ENCODE peak calls at places on chromosomes 2 and 18, in four cellular contexts. One of them, this sample, is unnamed.

GRCh38 chr2:182784777-182785176 is 68.7 kb downstream of the DNAJC10 start:
- DNase-seq in K562: peak; percentile 19
- DNase-seq in HL-60: no peak
- DNase-seq in GM12878: no peak
- DNase-seq in this sample: no peak

GRCh38 chr2:134504586-134505336 is 214.0 kb downstream of the TMEM163 start:
- DNase-seq in K562: no peak
- DNase-seq in HL-60: no peak
- DNase-seq in GM12878: no peak
- DNase-seq in this sample: no peak

GRCh38 chr2:231321556-231322334 is 73.8 kb upstream of the B3GNT7 start:
- DNase-seq in K562: no peak
- DNase-seq in HL-60: peak; percentile 94
- DNase-seq in GM12878: no peak
- DNase-seq in this sample: peak; percentile 26

GRCh38 chr2:190634381-190634780 is 14.5 kb upstream of the NAB1 start:
- DNase-seq in K562: no peak
- DNase-seq in HL-60: no peak
- DNase-seq in GM12878: no peak
- DNase-seq in this sample: no peak

GRCh38 chr18:24013061-24013460 is 1.5 kb upstream of the TTC39C start:
- DNase-seq in K562: no peak
- DNase-seq in HL-60: no peak
- DNase-seq in GM12878: no peak
- DNase-seq in this sample: no peak

GRCh38 chr2:98757904-98758421 is 27.0 kb upstream of the MGAT4A start:
- DNase-seq in K562: no peak
- DNase-seq in HL-60: peak; percentile 97
- DNase-seq in GM12878: peak; percentile 81
- DNase-seq in this sample: peak; percentile 47

GRCh38 chr18:40012931-40013609 is 1942.0 kb upstream of the PIK3C3 start:
- DNase-seq in K562: no peak
- DNase-seq in HL-60: no peak
- DNase-seq in GM12878: no peak
- DNase-seq in this sample: no peak

GRCh38 chr2:105099153-105099552 is 61.3 kb downstream of the MRPS9 start:
- DNase-seq in K562: no peak
- DNase-seq in HL-60: no peak
- DNase-seq in GM12878: no peak
- DNase-seq in this sample: no peak

GRCh38 chr2:42086500-42086953 is 38.7 kb downstream of the PKDCC start:
- DNase-seq in K562: peak; percentile 52
- DNase-seq in HL-60: peak; percentile 25
- DNase-seq in GM12878: no peak
- DNase-seq in this sample: peak; percentile 45

GRCh38 chr2:230885467-230886130 is 20.9 kb downstream of the ITM2C start:
- DNase-seq in K562: peak; percentile 46
- DNase-seq in HL-60: peak; percentile 79
- DNase-seq in GM12878: no peak
- DNase-seq in this sample: peak; percentile 66

GRCh38 chr2:119008108-119008507 is 66.1 kb downstream of the MARCO start:
- DNase-seq in K562: peak; percentile 17
- DNase-seq in HL-60: peak; percentile 36
- DNase-seq in GM12878: no peak
- DNase-seq in this sample: no peak

GRCh38 chr2:64797881-64798590 is 144.3 kb upstream of the SERTAD2 start:
- DNase-seq in K562: no peak
- DNase-seq in HL-60: no peak
- DNase-seq in GM12878: no peak
- DNase-seq in this sample: no peak

GRCh38 chr2:122063716-122064115 is 308.3 kb downstream of the TSN start:
- DNase-seq in K562: no peak
- DNase-seq in HL-60: no peak
- DNase-seq in GM12878: no peak
- DNase-seq in this sample: no peak

GRCh38 chr2:72415256-72415655 is 267.6 kb upstream of the CYP26B1 start:
- DNase-seq in K562: no peak
- DNase-seq in HL-60: no peak
- DNase-seq in GM12878: no peak
- DNase-seq in this sample: no peak

GRCh38 chr18:49565656-49566055 is 3.8 kb downstream of the LIPG start:
- DNase-seq in K562: no peak
- DNase-seq in HL-60: no peak
- DNase-seq in GM12878: no peak
- DNase-seq in this sample: no peak

GRCh38 chr2:40016151-40016885 is 237.3 kb upstream of the THUMPD2 start:
- DNase-seq in K562: no peak
- DNase-seq in HL-60: no peak
- DNase-seq in GM12878: no peak
- DNase-seq in this sample: no peak

GRCh38 chr2:19600982-19601381 is 242.6 kb upstream of the OSR1 start:
- DNase-seq in K562: no peak
- DNase-seq in HL-60: no peak
- DNase-seq in GM12878: no peak
- DNase-seq in this sample: no peak

GRCh38 chr2:84888401-84889276 is 7.8 kb upstream of the TRABD2A start:
- DNase-seq in K562: no peak
- DNase-seq in HL-60: peak; percentile 92
- DNase-seq in GM12878: peak; percentile 70
- DNase-seq in this sample: no peak
- TF ChIP-seq SPI1 in K562: peak; percentile 82
- TF ChIP-seq SPI1 in HL-60: peak; percentile 98
- TF ChIP-seq SPI1 in GM12878: peak; percentile 94
- TF ChIP-seq SPI1 in this sample: peak; percentile 95

DNA sequence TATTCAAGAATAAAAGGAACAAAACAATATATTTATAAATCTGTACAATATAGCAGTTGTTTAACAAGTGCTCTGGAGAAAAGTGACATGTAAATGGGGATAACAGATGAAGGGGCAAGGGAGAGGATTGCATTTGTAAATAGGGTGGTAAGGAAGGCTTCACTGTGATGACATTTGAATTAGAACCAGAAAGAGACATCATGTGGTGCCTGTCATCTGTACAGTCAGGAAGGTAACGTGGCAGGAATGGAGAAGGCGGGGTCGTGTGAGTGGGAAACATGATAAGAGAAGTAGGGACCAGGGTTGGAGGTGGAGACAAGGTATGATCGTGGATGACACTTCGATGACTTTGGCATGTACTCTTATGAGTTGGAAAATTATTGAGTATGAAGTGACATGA is 1393.6 kb upstream of the NXPH2 start:
- DNase-seq in K562: no peak
- DNase-seq in HL-60: no peak
- DNase-seq in GM12878: no peak
- DNase-seq in this sample: no peak
- TF ChIP-seq POLR2AphosphoS5 in K562: no peak
- TF ChIP-seq POLR2AphosphoS5 in HL-60: no peak
- TF ChIP-seq POLR2AphosphoS5 in GM12878: no peak
- TF ChIP-seq POLR2AphosphoS5 in this sample: no peak

DNA sequence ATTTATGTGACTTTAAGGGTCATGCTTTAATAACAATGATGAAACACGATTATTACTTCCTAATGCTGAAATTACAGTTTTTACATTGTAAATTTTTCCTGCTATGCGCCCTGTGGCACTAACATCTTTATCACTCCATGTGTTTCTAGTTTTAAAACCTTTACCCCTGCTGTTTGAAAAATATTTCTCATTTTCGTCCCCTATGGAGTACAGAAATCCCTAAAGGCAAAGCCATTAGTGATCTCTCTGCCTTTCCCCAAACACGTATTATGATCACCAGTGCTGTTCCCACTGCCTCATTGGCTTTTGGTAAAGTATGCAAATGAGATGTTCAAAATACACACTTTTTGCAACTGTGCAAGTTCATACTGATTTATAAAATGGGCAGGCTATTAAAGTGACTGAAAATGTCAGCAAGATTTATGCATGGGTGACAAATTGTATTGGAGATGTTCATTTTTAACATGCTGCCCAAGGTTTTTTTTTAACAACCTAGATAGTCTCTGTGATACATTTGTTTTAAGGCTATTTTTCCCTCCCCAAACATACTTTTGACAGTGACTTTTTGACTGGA is 1468.2 kb upstream of the ACVR2A start:
- DNase-seq in K562: no peak
- DNase-seq in HL-60: no peak
- DNase-seq in GM12878: no peak
- DNase-seq in this sample: no peak
- TF ChIP-seq SPI1 in K562: no peak
- TF ChIP-seq SPI1 in HL-60: no peak
- TF ChIP-seq SPI1 in GM12878: no peak
- TF ChIP-seq SPI1 in this sample: no peak

GRCh38 chr2:234363011-234363487 is 133.8 kb downstream of the ARL4C start:
- DNase-seq in K562: no peak
- DNase-seq in HL-60: no peak
- DNase-seq in GM12878: no peak
- DNase-seq in this sample: no peak
- TF ChIP-seq POLR2AphosphoS5 in K562: no peak
- TF ChIP-seq POLR2AphosphoS5 in HL-60: no peak
- TF ChIP-seq POLR2AphosphoS5 in GM12878: no peak
- TF ChIP-seq POLR2AphosphoS5 in this sample: no peak

DNA sequence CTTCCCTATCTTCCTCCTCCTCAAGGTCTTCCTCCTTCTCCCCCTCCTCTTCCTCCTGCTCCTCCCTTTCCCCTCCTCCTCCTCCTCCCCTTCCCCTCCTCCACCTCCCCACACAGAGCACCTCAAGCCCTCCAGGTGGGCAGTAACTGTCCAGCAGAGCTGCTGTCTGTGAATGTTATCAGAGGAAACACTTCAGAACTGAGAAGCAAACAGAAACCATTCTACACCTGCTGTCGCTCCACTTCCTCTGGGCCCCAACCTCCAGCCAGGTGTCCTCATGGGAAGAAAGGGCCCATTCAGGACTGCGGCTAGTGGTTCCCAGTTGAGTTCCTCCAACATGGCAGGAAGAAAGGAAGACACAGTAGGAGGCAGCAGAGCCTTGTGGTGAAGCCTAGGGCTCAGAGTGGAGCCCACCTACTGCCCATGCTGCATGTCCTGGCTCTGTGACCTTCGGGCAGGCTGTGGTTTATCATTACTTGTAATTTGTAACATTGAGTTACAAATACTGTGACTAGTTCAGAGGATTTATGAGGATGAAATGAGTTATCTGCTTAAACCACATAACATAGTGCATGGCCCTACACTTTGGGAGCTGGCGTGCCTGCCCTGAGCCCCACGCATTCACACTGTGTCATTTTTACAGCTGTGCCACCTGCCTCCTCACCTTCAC is 165.9 kb upstream of the ID2 start:
- DNase-seq in K562: no peak
- DNase-seq in HL-60: peak; percentile 41
- DNase-seq in GM12878: peak; percentile 76
- DNase-seq in this sample: no peak
- TF ChIP-seq SPI1 in K562: no peak
- TF ChIP-seq SPI1 in HL-60: peak; percentile 57
- TF ChIP-seq SPI1 in GM12878: peak; percentile 84
- TF ChIP-seq SPI1 in this sample: peak; percentile 81

GRCh38 chr2:96534131-96534530 is 2.4 kb upstream of the ARID5A start:
- DNase-seq in K562: no peak
- DNase-seq in HL-60: no peak
- DNase-seq in GM12878: no peak
- DNase-seq in this sample: no peak
- TF ChIP-seq POLR2AphosphoS5 in K562: no peak
- TF ChIP-seq POLR2AphosphoS5 in HL-60: no peak
- TF ChIP-seq POLR2AphosphoS5 in GM12878: no peak
- TF ChIP-seq POLR2AphosphoS5 in this sample: no peak

DNA sequence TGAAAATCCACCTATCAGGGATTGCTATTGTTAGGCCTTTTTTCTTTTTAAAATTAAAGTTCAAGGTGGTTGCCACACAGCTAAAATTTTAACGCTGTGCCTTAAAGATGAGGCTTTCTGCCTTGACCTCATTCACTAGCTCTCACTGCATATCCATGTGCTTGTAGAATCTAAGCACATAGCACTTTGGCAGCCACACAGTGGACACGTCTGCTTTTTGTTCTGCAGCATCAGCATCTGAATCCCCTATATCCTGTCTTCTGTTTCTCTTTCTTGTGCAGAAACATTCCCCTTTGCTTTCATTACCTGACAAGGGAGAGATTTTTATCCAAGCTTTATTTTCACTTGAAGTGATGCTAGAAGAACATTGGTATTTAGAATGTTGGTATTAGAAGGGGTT is 38.1 kb downstream of the RALB start:
- DNase-seq in K562: no peak
- DNase-seq in HL-60: no peak
- DNase-seq in GM12878: no peak
- DNase-seq in this sample: no peak
- TF ChIP-seq SPI1 in K562: no peak
- TF ChIP-seq SPI1 in HL-60: no peak
- TF ChIP-seq SPI1 in GM12878: no peak
- TF ChIP-seq SPI1 in this sample: no peak

DNA sequence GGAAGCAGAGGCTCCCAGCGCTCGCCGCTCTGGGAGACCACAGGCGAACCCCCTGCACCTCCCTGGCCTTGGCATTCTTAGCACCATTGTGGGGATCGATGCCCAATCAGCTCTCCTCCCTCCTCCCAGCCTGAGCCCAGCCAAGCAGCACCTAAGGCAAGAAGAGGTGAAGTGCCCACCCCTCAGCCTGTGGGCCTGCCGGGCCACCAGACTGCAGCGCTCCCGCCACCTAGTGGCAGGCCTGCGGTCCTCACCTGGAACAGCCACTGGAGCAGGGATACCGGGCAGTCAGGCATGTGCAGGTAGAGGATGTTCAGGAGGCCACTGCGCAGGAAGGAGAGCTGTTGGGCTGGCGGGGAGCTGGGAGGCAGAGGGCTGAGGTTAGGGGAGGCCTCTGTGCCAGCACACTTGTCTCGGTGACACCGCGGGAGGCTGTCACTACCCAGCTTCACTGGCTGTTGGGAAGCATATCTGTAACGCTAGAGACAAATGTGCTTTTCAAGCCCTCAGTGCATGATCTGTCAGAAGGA is 35.2 kb downstream of the FAM178B start:
- DNase-seq in K562: peak; percentile 87
- DNase-seq in HL-60: peak; percentile 46
- DNase-seq in GM12878: no peak
- DNase-seq in this sample: peak; percentile 81
- TF ChIP-seq POLR2AphosphoS5 in K562: no peak
- TF ChIP-seq POLR2AphosphoS5 in HL-60: no peak
- TF ChIP-seq POLR2AphosphoS5 in GM12878: no peak
- TF ChIP-seq POLR2AphosphoS5 in this sample: no peak

This sample was measured in GM12891.